ENCODE peak calls at places on chromosome 13, in six cellular contexts. G, L, Z, C, W and M are unnamed samples.

GRCh38 chr13:73060251-73061160 is 1.7 kb downstream of the KLF5 start:
- DNase-seq in G (no peak), L (peak; percentile 61), Z (no peak), C (peak; percentile 36), W (peak; percentile 88), M (peak; percentile 23)

GRCh38 chr13:112112534-112113276 is 45.8 kb downstream of the SOX1 start:
- DNase-seq in G (no peak), L (no peak), Z (no peak), C (no peak), W (no peak), M (no peak)

GRCh38 chr13:108897955-108898354 is 268.5 kb downstream of the MYO16 start:
- DNase-seq in G (no peak), L (no peak), Z (no peak), C (no peak), W (peak; percentile 63), M (no peak)

GRCh38 chr13:106318941-106319411 is 216.5 kb downstream of the EFNB2 start:
- DNase-seq in G (peak; percentile 92), L (no peak), Z (no peak), C (no peak), W (peak; percentile 91), M (no peak)

GRCh38 chr13:37175996-37176395 is 70.5 kb upstream of the CSNK1A1L start:
- DNase-seq in G (peak; percentile 93), L (no peak), Z (no peak), C (no peak), W (peak; percentile 91), M (peak; percentile 76)

GRCh38 chr13:52921194-52921593 is 72.8 kb upstream of the PCDH8 start:
- DNase-seq in G (no peak), L (no peak), Z (peak; percentile 56), C (no peak), W (no peak), M (no peak)

GRCh38 chr13:94352057-94352456 is 127.4 kb downstream of the DCT start:
- DNase-seq in G (no peak), L (no peak), Z (no peak), C (no peak), W (peak; percentile 89), M (no peak)

GRCh38 chr13:111958612-111959395 is 108.1 kb upstream of the SOX1 start:
- DNase-seq in G (no peak), L (no peak), Z (no peak), C (no peak), W (no peak), M (no peak)

GRCh38 chr13:99087130-99087953 is 109.5 kb upstream of the DOCK9 start:
- DNase-seq in G (peak; percentile 55), L (peak; percentile 93), Z (peak; percentile 97), C (peak; percentile 92), W (peak; percentile 72), M (peak; percentile 89)

GRCh38 chr13:25731511-25731910 is 320.3 kb downstream of the SHISA2 start:
- DNase-seq in G (no peak), L (no peak), Z (no peak), C (no peak), W (no peak), M (no peak)

GRCh38 chr13:39232401-39232980 is 194.2 kb downstream of the NHLRC3 start:
- DNase-seq in G (no peak), L (no peak), Z (no peak), C (no peak), W (no peak), M (no peak)

GRCh38 chr13:39510296-39510695 is 92.7 kb downstream of the LHFPL6 start:
- DNase-seq in G (no peak), L (no peak), Z (peak; percentile 23), C (no peak), W (no peak), M (no peak)

GRCh38 chr13:87884874-87885273 is 213.7 kb downstream of the SLITRK5 start:
- DNase-seq in G (peak; percentile 72), L (no peak), Z (no peak), C (no peak), W (peak; percentile 20), M (peak; percentile 67)

GRCh38 chr13:60974296-60974695 is 441.4 kb downstream of the PCDH20 start:
- DNase-seq in G (no peak), L (no peak), Z (no peak), C (no peak), W (no peak), M (no peak)

GRCh38 chr13:113616281-113616906 is 31.8 kb downstream of the TFDP1 start:
- DNase-seq in G (peak; percentile 77), L (no peak), Z (no peak), C (no peak), W (peak; percentile 21), M (no peak)

GRCh38 chr13:76822691-76823267 is 63.4 kb downstream of the KCTD12 start:
- DNase-seq in G (no peak), L (no peak), Z (peak; percentile 34), C (no peak), W (peak; percentile 69), M (peak; percentile 38)

GRCh38 chr13:42525035-42525504 is 48.9 kb upstream of the TNFSF11 start:
- DNase-seq in G (no peak), L (no peak), Z (no peak), C (no peak), W (peak; percentile 72), M (no peak)

GRCh38 chr13:54563286-54563685 is 1534.7 kb downstream of the OLFM4 start:
- DNase-seq in G (no peak), L (no peak), Z (no peak), C (no peak), W (no peak), M (peak; percentile 2)

GRCh38 chr13:107370036-107370785 is 802.3 kb upstream of the ARGLU1 start:
- DNase-seq in G (no peak), L (no peak), Z (no peak), C (no peak), W (peak; percentile 66), M (no peak)

GRCh38 chr13:50357586-50358118 is 342.4 kb downstream of the KCNRG start:
- DNase-seq in G (peak; percentile 89), L (no peak), Z (no peak), C (peak; percentile 73), W (peak; percentile 92), M (no peak)

GRCh38 chr13:113125506-113126264 is 3.1 kb downstream of the F10 start:
- DNase-seq in G (no peak), L (no peak), Z (no peak), C (peak; percentile 4), W (no peak), M (no peak)

GRCh38 chr13:44921931-44922758 is 67.1 kb downstream of the NUFIP1 start:
- DNase-seq in G (peak; percentile 88), L (peak; percentile 77), Z (no peak), C (peak; percentile 34), W (peak; percentile 99), M (peak; percentile 39)

GRCh38 chr13:33250594-33250993 is 35.0 kb downstream of the STARD13 start:
- DNase-seq in G (no peak), L (no peak), Z (no peak), C (no peak), W (peak; percentile 60), M (no peak)
- TF ChIP-seq CTCF in G (no peak), L (no peak), Z (no peak), C (no peak), W (no peak), M (no peak)

GRCh38 chr13:34943675-34944634 is 1.9 kb downstream of the NBEA start:
- DNase-seq in G (no peak), L (no peak), Z (peak; percentile 4), C (no peak), W (no peak), M (no peak)

GRCh38 chr13:34942732-34943674 is 933 bp downstream of the NBEA start:
- DNase-seq in G (no peak), L (peak; percentile 54), Z (peak; percentile 29), C (peak; percentile 43), W (no peak), M (peak; percentile 1)

GRCh38 chr13:34941436-34941834 is 635 bp upstream of the NBEA start:
- DNase-seq in G (no peak), L (no peak), Z (peak; percentile 5), C (peak; percentile 19), W (no peak), M (no peak)

GRCh38 chr13:34939771-34940170 is 2.3 kb upstream of the NBEA start:
- DNase-seq in G (no peak), L (no peak), Z (no peak), C (no peak), W (no peak), M (no peak)

DNA sequence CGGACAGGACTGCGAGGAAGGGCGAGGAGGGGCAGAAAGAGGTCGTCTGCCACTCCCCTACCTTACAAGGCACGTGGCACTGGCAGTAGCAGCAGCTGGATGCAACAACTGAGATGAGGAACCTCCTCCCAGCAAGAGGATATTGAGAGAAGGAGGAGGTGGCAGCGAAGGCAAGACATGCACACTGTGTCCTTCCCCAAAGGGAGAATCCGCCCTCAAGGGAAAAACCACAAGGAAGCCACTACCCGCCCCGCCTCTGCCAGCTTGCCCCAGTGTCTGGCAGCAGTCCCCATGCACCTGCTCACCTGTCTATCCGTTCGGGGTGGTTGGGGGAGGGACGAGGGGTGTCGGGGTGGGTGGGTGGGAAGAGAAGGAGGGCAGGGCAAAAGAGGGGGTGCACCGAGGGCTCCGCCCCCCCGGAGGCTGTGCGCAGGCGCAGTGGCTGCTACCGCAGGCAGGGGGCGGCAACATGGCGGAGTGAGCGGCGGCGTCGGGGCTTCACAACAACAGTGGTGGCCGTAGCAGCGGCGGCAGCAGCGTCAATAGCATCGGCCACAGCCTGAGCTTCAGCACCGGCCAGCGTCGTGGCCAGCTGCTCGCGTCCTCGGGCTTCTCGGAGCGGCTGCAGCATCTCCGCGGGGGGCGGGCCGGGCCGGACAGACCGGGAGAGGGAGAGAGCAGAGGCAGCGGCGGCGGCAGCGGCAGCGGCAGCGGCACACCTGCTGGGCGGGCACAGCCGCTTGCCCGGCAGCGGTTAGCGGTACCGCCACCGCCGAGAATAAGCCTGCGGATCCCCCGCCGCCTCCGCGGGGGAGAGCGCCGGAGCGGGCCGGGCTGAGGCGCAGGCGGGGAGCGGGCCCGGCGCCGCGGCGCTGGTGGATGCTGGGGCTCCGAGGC is at the start of gene NBEA:
- DNase-seq in G (peak; percentile 43), L (peak; percentile 85), Z (peak; percentile 87), C (peak; percentile 88), W (peak; percentile 41), M (peak; percentile 78)
- TF ChIP-seq CTCF in G (peak; percentile 14), L (peak; percentile 40), Z (no peak), C (no peak), W (no peak), M (no peak)

DNA sequence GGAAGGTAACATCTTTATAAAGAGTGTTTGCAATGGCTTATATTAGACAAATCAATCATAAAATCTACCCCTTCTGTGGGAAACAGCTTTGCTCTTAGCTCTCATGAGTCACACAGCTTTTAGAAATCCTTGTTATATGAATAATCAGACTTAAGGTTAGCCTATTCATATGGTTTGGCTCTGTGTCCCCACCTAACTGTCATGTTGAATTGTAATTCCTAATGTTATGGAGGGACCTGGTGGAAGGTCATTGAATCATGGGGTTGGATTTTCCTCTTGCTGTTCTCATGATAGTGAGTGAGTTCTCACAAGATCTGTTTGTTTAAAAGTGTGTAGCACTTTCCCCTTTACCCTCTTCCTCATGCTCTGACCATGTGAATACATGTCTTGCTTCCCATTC is 704.2 kb upstream of the KLHL1 start:
- DNase-seq in G (peak; percentile 97), L (no peak), Z (no peak), C (no peak), W (peak; percentile 16), M (no peak)
- TF ChIP-seq CTCF in G (no peak), L (no peak), Z (no peak), C (no peak), W (no peak), M (no peak)

DNA sequence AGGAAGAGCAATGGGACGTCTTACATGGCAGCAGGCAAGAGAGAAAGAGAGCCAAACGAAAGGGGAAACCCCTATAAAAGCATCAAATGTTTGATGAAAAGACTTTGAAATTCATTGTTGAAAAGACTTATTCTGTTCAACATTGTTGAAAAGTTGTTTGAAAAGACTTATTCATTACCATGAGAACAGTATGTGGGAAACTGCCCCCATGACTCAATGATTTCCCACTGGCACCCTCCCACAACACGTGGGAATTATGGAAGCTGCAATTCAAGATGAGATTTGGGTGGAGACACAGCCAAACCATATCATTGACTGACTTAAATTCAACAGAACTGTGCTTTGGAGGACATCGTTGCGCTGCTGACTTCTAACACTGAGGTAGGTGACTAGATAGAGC is 48.0 kb upstream of the RCBTB2 start:
- DNase-seq in G (no peak), L (no peak), Z (no peak), C (no peak), W (peak; percentile 38), M (no peak)
- TF ChIP-seq CTCF in G (no peak), L (no peak), Z (no peak), C (no peak), W (no peak), M (no peak)